ENCODE peak calls at places on chromosomes 2 and 18, in seven cellular contexts. A is neural crest cell, D is B cell, L is thoracic aorta, N is fibroblast of pulmonary artery, O is kidney epithelial cell, G is progenitor cell of endocrine pancreas. J is an unnamed sample.
A peak's percentile ranks its signal among the peaks of the same experiment; 100 is the strongest.

GRCh38 chr2:85326946-85327756 is 638 bp downstream of the TGOLN2 start:
- DNase-seq in A (peak; percentile 22), D (peak; percentile 60), L (no peak), N (peak; percentile 55), O (no peak), G (no peak), J (peak; percentile 56)

GRCh38 chr2:57894353-57894752 is 152.3 kb upstream of the VRK2 start:
- DNase-seq in A (no peak), D (no peak), L (no peak), N (no peak), O (no peak), G (no peak), J (no peak)

GRCh38 chr2:239576784-239577183 is 176.0 kb upstream of the HDAC4 start:
- DNase-seq in A (no peak), D (no peak), L (no peak), N (no peak), O (no peak), G (no peak), J (no peak)

GRCh38 chr18:62953663-62954062 is 238.3 kb downstream of the PHLPP1 start:
- DNase-seq in A (no peak), D (no peak), L (no peak), N (no peak), O (no peak), G (no peak), J (no peak)

GRCh38 chr18:66728951-66729350 is 125.1 kb upstream of the CDH19 start:
- DNase-seq in A (no peak), D (no peak), L (no peak), N (no peak), O (no peak), G (no peak), J (no peak)

GRCh38 chr2:20609349-20609994 is 41.4 kb downstream of the HS1BP3 start:
- DNase-seq in A (no peak), D (no peak), L (no peak), N (peak; percentile 90), O (no peak), G (no peak), J (no peak)

GRCh38 chr2:240811346-240812300 is 8.4 kb downstream of the KIF1A start:
- DNase-seq in A (no peak), D (no peak), L (no peak), N (no peak), O (no peak), G (peak; percentile 4), J (no peak)

GRCh38 chr2:171939754-171940093 is 17.5 kb downstream of the HAT1 start:
- DNase-seq in A (no peak), D (no peak), L (no peak), N (no peak), O (no peak), G (no peak), J (no peak)

GRCh38 chr2:220432645-220433044 is 805.2 kb downstream of the SLC4A3 start:
- DNase-seq in A (no peak), D (no peak), L (no peak), N (no peak), O (no peak), G (no peak), J (no peak)

GRCh38 chr2:64312622-64312948 is 141.4 kb upstream of the LGALSL start:
- DNase-seq in A (no peak), D (no peak), L (no peak), N (no peak), O (no peak), G (no peak), J (no peak)
- TF ChIP-seq CTCF in A (no peak), D (no peak), L (no peak), N (no peak), O (no peak), G (peak; percentile 2), J (no peak)

DNA sequence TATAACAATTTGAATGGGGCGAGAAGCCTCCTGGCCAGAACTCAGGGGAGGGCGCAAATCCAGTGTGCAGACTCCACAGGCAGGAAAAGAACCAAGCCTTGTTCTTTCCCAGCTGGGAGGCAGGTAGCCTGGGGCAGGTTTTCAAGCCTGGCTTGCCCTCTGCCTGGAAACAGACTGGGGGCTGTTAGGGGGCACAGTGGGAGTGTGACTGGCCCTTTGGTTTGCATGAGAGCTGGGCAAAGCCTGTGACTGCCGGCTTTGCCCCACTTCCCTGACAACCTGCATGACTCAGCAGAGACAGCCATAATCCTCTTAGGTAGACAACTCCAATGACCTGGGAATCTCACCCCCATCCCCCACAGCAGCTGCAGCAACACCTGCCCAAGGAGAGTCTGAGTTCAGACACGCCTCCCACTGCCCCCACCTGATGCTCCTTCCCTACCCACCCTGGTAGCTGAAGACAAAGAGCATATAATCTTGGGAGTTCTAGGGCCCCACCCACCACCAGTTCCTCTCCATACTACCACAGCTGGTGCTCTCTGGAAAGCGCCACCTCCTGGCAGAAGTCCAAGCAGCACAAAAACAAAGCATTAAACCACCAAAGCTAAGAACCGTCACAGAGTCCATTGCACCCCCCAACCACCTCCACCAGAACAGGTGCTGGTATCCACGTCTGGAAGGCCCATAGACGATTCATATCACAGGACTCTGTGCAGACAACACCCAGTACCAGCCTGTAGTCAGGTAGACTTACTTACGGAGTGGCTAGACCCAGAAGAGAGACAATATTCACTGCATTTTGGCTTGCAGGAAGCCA is 402.5 kb downstream of the STK39 start:
- DNase-seq in A (no peak), D (no peak), L (no peak), N (no peak), O (no peak), G (no peak), J (no peak)
- TF ChIP-seq CTCF in A (peak; percentile 24), D (no peak), L (no peak), N (no peak), O (peak; percentile 9), G (no peak), J (no peak)

GRCh38 chr2:191885103-191885502 is 38.2 kb upstream of the CAVIN2 start:
- DNase-seq in A (no peak), D (no peak), L (no peak), N (no peak), O (no peak), G (no peak), J (no peak)
- TF ChIP-seq CTCF in A (no peak), D (no peak), L (no peak), N (no peak), O (no peak), G (no peak), J (no peak)

GRCh38 chr2:216695401-216695821 is at the start of gene IGFBP5:
- DNase-seq in A (peak; percentile 51), D (no peak), L (peak; percentile 55), N (peak; percentile 81), O (no peak), G (no peak), J (no peak)
- TF ChIP-seq CTCF in A (peak; percentile 14), D (no peak), L (no peak), N (no peak), O (peak; percentile 36), G (no peak), J (no peak)

J was measured in natural killer cell.